ENCODE peak calls at places on chromosomes 11 and 22, in five cellular contexts. One of them, this sample, is unnamed.

GRCh38 chr11:10909141-10909883 is 51.5 kb upstream of the ZBED5 start:
- DNase-seq in H1: no peak
- DNase-seq in SK-N-SH: no peak
- DNase-seq in tibial nerve: no peak
- DNase-seq in ovary: no peak
- DNase-seq in this sample: no peak

GRCh38 chr11:108538022-108538424 is 39.8 kb upstream of the POGLUT3 start:
- DNase-seq in H1: no peak
- DNase-seq in SK-N-SH: no peak
- DNase-seq in tibial nerve: no peak
- DNase-seq in ovary: no peak
- DNase-seq in this sample: peak; percentile 63

GRCh38 chr11:37571248-37571647 is 973.2 kb upstream of the RAG2 start:
- DNase-seq in H1: no peak
- DNase-seq in SK-N-SH: no peak
- DNase-seq in tibial nerve: no peak
- DNase-seq in ovary: no peak
- DNase-seq in this sample: no peak

GRCh38 chr11:80844110-80844509 is 1403.3 kb upstream of the TENM4 start:
- DNase-seq in H1: peak; percentile 0
- DNase-seq in SK-N-SH: no peak
- DNase-seq in tibial nerve: no peak
- DNase-seq in ovary: no peak
- DNase-seq in this sample: no peak

GRCh38 chr11:70671611-70672010 is 273.3 kb downstream of the CTTN start:
- DNase-seq in H1: no peak
- DNase-seq in SK-N-SH: no peak
- DNase-seq in tibial nerve: no peak
- DNase-seq in ovary: no peak
- DNase-seq in this sample: no peak

GRCh38 chr11:125368757-125369156 is 127.3 kb downstream of the FEZ1 start:
- DNase-seq in H1: no peak
- DNase-seq in SK-N-SH: no peak
- DNase-seq in tibial nerve: no peak
- DNase-seq in ovary: no peak
- DNase-seq in this sample: no peak

GRCh38 chr11:110362916-110363574 is 66.6 kb upstream of the RDX start:
- DNase-seq in H1: no peak
- DNase-seq in SK-N-SH: no peak
- DNase-seq in tibial nerve: no peak
- DNase-seq in ovary: no peak
- DNase-seq in this sample: peak; percentile 39

GRCh38 chr11:115222218-115222862 is 281.9 kb downstream of the CADM1 start:
- DNase-seq in H1: no peak
- DNase-seq in SK-N-SH: no peak
- DNase-seq in tibial nerve: no peak
- DNase-seq in ovary: no peak
- DNase-seq in this sample: no peak

GRCh38 chr22:29071261-29072045 is 1.4 kb upstream of the KREMEN1 start:
- DNase-seq in H1: peak; percentile 43
- DNase-seq in SK-N-SH: no peak
- DNase-seq in tibial nerve: no peak
- DNase-seq in ovary: peak; percentile 74
- DNase-seq in this sample: peak; percentile 65

GRCh38 chr11:61912991-61913698 is 4.2 kb downstream of the RAB3IL1 start:
- DNase-seq in H1: no peak
- DNase-seq in SK-N-SH: peak; percentile 16
- DNase-seq in tibial nerve: no peak
- DNase-seq in ovary: peak; percentile 34
- DNase-seq in this sample: no peak

GRCh38 chr22:17260291-17260690 is 41.1 kb upstream of the ADA2 start:
- DNase-seq in H1: no peak
- DNase-seq in SK-N-SH: no peak
- DNase-seq in tibial nerve: no peak
- DNase-seq in ovary: no peak
- DNase-seq in this sample: no peak

GRCh38 chr11:16820324-16821092 is 82.1 kb downstream of the C11orf58 start:
- DNase-seq in H1: peak; percentile 91
- DNase-seq in SK-N-SH: peak; percentile 74
- DNase-seq in tibial nerve: peak; percentile 73
- DNase-seq in ovary: peak; percentile 86
- DNase-seq in this sample: peak; percentile 81

GRCh38 chr11:114077482-114078305 is 18.2 kb downstream of the ZBTB16 start:
- DNase-seq in H1: no peak
- DNase-seq in SK-N-SH: no peak
- DNase-seq in tibial nerve: no peak
- DNase-seq in ovary: no peak
- DNase-seq in this sample: no peak

GRCh38 chr11:94129505-94130335 is 1.1 kb downstream of the PANX1 start:
- DNase-seq in H1: no peak
- DNase-seq in SK-N-SH: no peak
- DNase-seq in tibial nerve: no peak
- DNase-seq in ovary: no peak
- DNase-seq in this sample: no peak

GRCh38 chr22:37526376-37526775 is 7.2 kb upstream of the CARD10 start:
- DNase-seq in H1: no peak
- DNase-seq in SK-N-SH: no peak
- DNase-seq in tibial nerve: no peak
- DNase-seq in ovary: no peak
- DNase-seq in this sample: no peak

GRCh38 chr11:132595711-132596111 is 936.6 kb downstream of the OPCML start:
- DNase-seq in H1: no peak
- DNase-seq in SK-N-SH: peak; percentile 32
- DNase-seq in tibial nerve: no peak
- DNase-seq in ovary: no peak
- DNase-seq in this sample: peak; percentile 70

GRCh38 chr11:72234514-72234830 is 9.5 kb downstream of the PHOX2A start:
- DNase-seq in H1: no peak
- DNase-seq in SK-N-SH: no peak
- DNase-seq in tibial nerve: no peak
- DNase-seq in ovary: no peak
- DNase-seq in this sample: no peak

GRCh38 chr22:45166935-45167334 is 3.2 kb downstream of the NUP50 start:
- DNase-seq in H1: no peak
- DNase-seq in SK-N-SH: no peak
- DNase-seq in tibial nerve: no peak
- DNase-seq in ovary: no peak
- DNase-seq in this sample: no peak

GRCh38 chr11:76599041-76600013 is 71.2 kb downstream of the LRRC32 start:
- DNase-seq in H1: no peak
- DNase-seq in SK-N-SH: peak; percentile 42
- DNase-seq in tibial nerve: no peak
- DNase-seq in ovary: no peak
- DNase-seq in this sample: no peak

GRCh38 chr11:62004473-62004872 is 37.0 kb upstream of the FTH1 start:
- DNase-seq in H1: no peak
- DNase-seq in SK-N-SH: no peak
- DNase-seq in tibial nerve: no peak
- DNase-seq in ovary: peak; percentile 31
- DNase-seq in this sample: no peak

GRCh38 chr11:100619484-100619883 is 67.6 kb upstream of the ARHGAP42 start:
- DNase-seq in H1: no peak
- DNase-seq in SK-N-SH: no peak
- DNase-seq in tibial nerve: no peak
- DNase-seq in ovary: no peak
- DNase-seq in this sample: no peak

GRCh38 chr22:36900880-36901279 is 12.5 kb upstream of the CSF2RB start:
- DNase-seq in H1: peak; percentile 64
- DNase-seq in SK-N-SH: no peak
- DNase-seq in tibial nerve: no peak
- DNase-seq in ovary: no peak
- DNase-seq in this sample: no peak

GRCh38 chr11:133661867-133662266 is 129.6 kb upstream of the OPCML start:
- DNase-seq in H1: no peak
- DNase-seq in SK-N-SH: no peak
- DNase-seq in tibial nerve: no peak
- DNase-seq in ovary: no peak
- DNase-seq in this sample: no peak

GRCh38 chr22:43206515-43207161 is 19.7 kb upstream of the TTLL12 start:
- DNase-seq in H1: no peak
- DNase-seq in SK-N-SH: no peak
- DNase-seq in tibial nerve: no peak
- DNase-seq in ovary: no peak
- DNase-seq in this sample: no peak

GRCh38 chr11:25225078-25225477 is 728.2 kb downstream of the LUZP2 start:
- DNase-seq in H1: no peak
- DNase-seq in SK-N-SH: no peak
- DNase-seq in tibial nerve: no peak
- DNase-seq in ovary: no peak
- DNase-seq in this sample: no peak

GRCh38 chr22:33018232-33018864 is 39.8 kb downstream of the SYN3 start:
- DNase-seq in H1: peak; percentile 34
- DNase-seq in SK-N-SH: peak; percentile 80
- DNase-seq in tibial nerve: peak; percentile 30
- DNase-seq in ovary: peak; percentile 40
- DNase-seq in this sample: peak; percentile 71

GRCh38 chr22:46579751-46580449 is 40.3 kb upstream of the GRAMD4 start:
- DNase-seq in H1: no peak
- DNase-seq in SK-N-SH: no peak
- DNase-seq in tibial nerve: no peak
- DNase-seq in ovary: no peak
- DNase-seq in this sample: no peak

GRCh38 chr22:46761017-46761416 is 1.4 kb upstream of the TBC1D22A start:
- DNase-seq in H1: no peak
- DNase-seq in SK-N-SH: peak; percentile 4
- DNase-seq in tibial nerve: no peak
- DNase-seq in ovary: no peak
- DNase-seq in this sample: no peak

GRCh38 chr22:46589141-46589748 is 30.9 kb upstream of the GRAMD4 start:
- DNase-seq in H1: no peak
- DNase-seq in SK-N-SH: no peak
- DNase-seq in tibial nerve: no peak
- DNase-seq in ovary: no peak
- DNase-seq in this sample: no peak

GRCh38 chr11:36041988-36042606 is 98.2 kb downstream of the LDLRAD3 start:
- DNase-seq in H1: no peak
- DNase-seq in SK-N-SH: no peak
- DNase-seq in tibial nerve: no peak
- DNase-seq in ovary: no peak
- DNase-seq in this sample: no peak

GRCh38 chr11:75193711-75194110 is 42.8 kb downstream of the SLCO2B1 start:
- DNase-seq in H1: no peak
- DNase-seq in SK-N-SH: no peak
- DNase-seq in tibial nerve: no peak
- DNase-seq in ovary: no peak
- DNase-seq in this sample: no peak

GRCh38 chr11:69912161-69912910 is 93.1 kb upstream of the FGF3 start:
- DNase-seq in H1: no peak
- DNase-seq in SK-N-SH: no peak
- DNase-seq in tibial nerve: no peak
- DNase-seq in ovary: peak; percentile 38
- DNase-seq in this sample: no peak

GRCh38 chr11:6925636-6926207 is 504 bp upstream of the ZNF215 start:
- DNase-seq in H1: no peak
- DNase-seq in SK-N-SH: no peak
- DNase-seq in tibial nerve: no peak
- DNase-seq in ovary: no peak
- DNase-seq in this sample: no peak

DNA sequence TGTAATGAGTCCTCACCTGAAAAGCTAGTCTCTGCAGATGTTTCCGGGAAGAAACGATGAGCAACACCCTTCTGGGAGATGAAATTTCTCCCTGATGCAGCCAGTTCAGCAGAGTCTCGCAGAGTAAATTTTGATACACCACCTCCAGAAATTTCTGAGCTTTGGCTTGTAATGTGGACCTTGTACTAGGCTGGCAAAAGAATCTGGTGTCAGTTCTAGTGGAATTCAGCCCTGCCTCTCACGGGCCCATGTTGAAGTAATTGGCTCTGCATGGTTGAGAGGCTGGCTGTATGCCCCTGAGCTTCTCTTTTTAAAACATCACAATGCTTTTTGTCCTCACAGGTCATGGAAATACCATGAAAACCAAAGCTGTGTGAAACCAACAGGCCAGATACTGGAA is at the start of gene GLYAT:
- DNase-seq in H1: no peak
- DNase-seq in SK-N-SH: no peak
- DNase-seq in tibial nerve: no peak
- DNase-seq in ovary: no peak
- DNase-seq in this sample: no peak
- H3K36me3 ChIP-seq in H1: no peaks in the 10 kb centered on the region
- H3K36me3 ChIP-seq in SK-N-SH: no peaks in the 10 kb centered on the region
- H3K36me3 ChIP-seq in tibial nerve: no peaks in the 10 kb centered on the region
- H3K36me3 ChIP-seq in ovary: no peaks in the 10 kb centered on the region
- H3K36me3 ChIP-seq in this sample: no peaks in the 10 kb centered on the region

GRCh38 chr11:32713496-32713895 is 81.0 kb downstream of the CCDC73 start:
- DNase-seq in H1: no peak
- DNase-seq in SK-N-SH: no peak
- DNase-seq in tibial nerve: no peak
- DNase-seq in ovary: no peak
- DNase-seq in this sample: no peak
- TF ChIP-seq CTCF in H1: peak; percentile 32
- TF ChIP-seq CTCF in SK-N-SH: peak; percentile 64
- TF ChIP-seq CTCF in tibial nerve: no peak
- TF ChIP-seq CTCF in ovary: no peak
- TF ChIP-seq CTCF in this sample: no peak

GRCh38 chr22:31829505-31829904 is 75.7 kb downstream of the DEPDC5 start:
- DNase-seq in H1: no peak
- DNase-seq in SK-N-SH: peak; percentile 47
- DNase-seq in tibial nerve: no peak
- DNase-seq in ovary: peak; percentile 38
- DNase-seq in this sample: no peak
- TF ChIP-seq EP300 in H1: no peak
- TF ChIP-seq EP300 in SK-N-SH: peak; percentile 64
- TF ChIP-seq EP300 in tibial nerve: no peak
- TF ChIP-seq EP300 in ovary: no peak
- TF ChIP-seq EP300 in this sample: no peak

GRCh38 chr11:68431984-68432600 is 28.5 kb upstream of the PPP6R3 start:
- DNase-seq in H1: no peak
- DNase-seq in SK-N-SH: no peak
- DNase-seq in tibial nerve: no peak
- DNase-seq in ovary: no peak
- DNase-seq in this sample: no peak

GRCh38 chr11:68430384-68430783 is 30.2 kb upstream of the PPP6R3 start:
- DNase-seq in H1: no peak
- DNase-seq in SK-N-SH: no peak
- DNase-seq in tibial nerve: no peak
- DNase-seq in ovary: no peak
- DNase-seq in this sample: no peak

GRCh38 chr11:68430801-68431200 is 29.8 kb upstream of the PPP6R3 start:
- DNase-seq in H1: no peak
- DNase-seq in SK-N-SH: no peak
- DNase-seq in tibial nerve: no peak
- DNase-seq in ovary: no peak
- DNase-seq in this sample: no peak

GRCh38 chr11:68432874-68433273 is 27.7 kb upstream of the PPP6R3 start:
- DNase-seq in H1: no peak
- DNase-seq in SK-N-SH: no peak
- DNase-seq in tibial nerve: no peak
- DNase-seq in ovary: no peak
- DNase-seq in this sample: no peak

GRCh38 chr11:68429661-68430060 is 30.9 kb upstream of the PPP6R3 start:
- DNase-seq in H1: no peak
- DNase-seq in SK-N-SH: no peak
- DNase-seq in tibial nerve: no peak
- DNase-seq in ovary: no peak
- DNase-seq in this sample: no peak
- H3K36me3 ChIP-seq in H1: peaks cover 31% of the 10 kb centered on the region
- H3K36me3 ChIP-seq in SK-N-SH: peaks cover 52% of the 10 kb centered on the region
- H3K36me3 ChIP-seq in tibial nerve: peaks cover 98% of the 10 kb centered on the region
- H3K36me3 ChIP-seq in ovary: peaks cover 6% of the 10 kb centered on the region
- H3K36me3 ChIP-seq in this sample: peaks cover 100% of the 10 kb centered on the region